ENCODE peak calls at places on chromosomes 4 and X, in four cellular contexts. B, V, I and S are unnamed samples.

GRCh38 chrX:20067709-20068315 is 48.9 kb downstream of the MAP7D2 start:
- DNase-seq in B (peak; percentile 75), V (no peak), I (peak; percentile 83), S (peak; percentile 89)

GRCh38 chrX:95346854-95347253 is 1337.8 kb upstream of the DIAPH2 start:
- DNase-seq in B (peak; percentile 1), V (no peak), I (peak; percentile 2), S (peak; percentile 38)

GRCh38 chr4:42641696-42642095 is 15.2 kb downstream of the ATP8A1 start:
- DNase-seq in B (no peak), V (no peak), I (no peak), S (no peak)

GRCh38 chr4:112060212-112060611 is 85.0 kb upstream of the FAM241A start:
- DNase-seq in B (peak; percentile 45), V (no peak), I (peak; percentile 23), S (peak; percentile 36)

GRCh38 chrX:140817943-140818342 is 108.4 kb downstream of the LINC00632 start:
- DNase-seq in B (peak; percentile 47), V (no peak), I (peak; percentile 43), S (peak; percentile 45)

GRCh38 chrX:141468940-141469339 is 115.6 kb downstream of the SPANXA1 start:
- DNase-seq in B (peak; percentile 73), V (no peak), I (peak; percentile 1), S (peak; percentile 81)

GRCh38 chrX:136148391-136148790 is 1.1 kb downstream of the FHL1 start:
- DNase-seq in B (no peak), V (no peak), I (no peak), S (no peak)

GRCh38 chr4:6955261-6955911 is 45.8 kb downstream of the TBC1D14 start:
- DNase-seq in B (no peak), V (no peak), I (no peak), S (no peak)

GRCh38 chrX:39439910-39440733 is 638.9 kb downstream of the MID1IP1 start:
- DNase-seq in B (no peak), V (peak; percentile 15), I (no peak), S (no peak)

GRCh38 chrX:154525606-154526490 is 9.8 kb upstream of the FAM3A start:
- DNase-seq in B (no peak), V (no peak), I (no peak), S (no peak)

GRCh38 chrX:75230296-75230695 is 43.6 kb upstream of the UPRT start:
- DNase-seq in B (no peak), V (no peak), I (no peak), S (no peak)

GRCh38 chr4:128481752-128482480 is 194.3 kb upstream of the PGRMC2 start:
- DNase-seq in B (no peak), V (no peak), I (no peak), S (no peak)

GRCh38 chr4:28373601-28374000 is 1513.0 kb downstream of the STIM2 start:
- DNase-seq in B (peak; percentile 31), V (no peak), I (peak; percentile 40), S (peak; percentile 51)

GRCh38 chr4:125283702-125284279 is 31.0 kb upstream of the FAT4 start:
- DNase-seq in B (peak; percentile 68), V (no peak), I (peak; percentile 66), S (peak; percentile 64)

GRCh38 chrX:49066690-49067089 is 7.1 kb downstream of the PRAF2 start:
- DNase-seq in B (no peak), V (no peak), I (no peak), S (no peak)

GRCh38 chrX:12080265-12080664 is 58.0 kb upstream of the FRMPD4 start:
- DNase-seq in B (peak; percentile 69), V (no peak), I (peak; percentile 52), S (peak; percentile 69)

GRCh38 chr4:52368895-52369294 is 290.2 kb downstream of the USP46 start:
- DNase-seq in B (no peak), V (no peak), I (no peak), S (no peak)

GRCh38 chrX:71996826-71997225 is 86.2 kb downstream of the NHSL2 start:
- DNase-seq in B (peak; percentile 32), V (no peak), I (no peak), S (peak; percentile 79)

GRCh38 chrX:69277961-69278795 is 112.9 kb upstream of the PJA1 start:
- DNase-seq in B (no peak), V (no peak), I (no peak), S (no peak)

GRCh38 chr4:61202100-61202637 is 2.0 kb downstream of the ADGRL3 start:
- DNase-seq in B (peak; percentile 12), V (no peak), I (peak; percentile 18), S (no peak)

GRCh38 chr4:24858550-24858949 is 54.3 kb downstream of the CCDC149 start:
- DNase-seq in B (no peak), V (no peak), I (no peak), S (no peak)

GRCh38 chrX:53678667-53679066 is 7.9 kb downstream of the HUWE1 start:
- DNase-seq in B (no peak), V (no peak), I (no peak), S (no peak)

GRCh38 chrX:46634577-46634976 is 61.0 kb downstream of the CHST7 start:
- DNase-seq in B (no peak), V (no peak), I (peak; percentile 38), S (no peak)

GRCh38 chrX:20056704-20057103 is 60.0 kb downstream of the MAP7D2 start:
- DNase-seq in B (no peak), V (no peak), I (no peak), S (no peak)

GRCh38 chr4:169675825-169676224 is 55.4 kb downstream of the CLCN3 start:
- DNase-seq in B (no peak), V (no peak), I (no peak), S (no peak)

GRCh38 chrX:13994681-13995080 is 35.0 kb downstream of the GEMIN8 start:
- DNase-seq in B (no peak), V (no peak), I (no peak), S (no peak)

GRCh38 chr4:154731756-154732155 is 12.0 kb upstream of the LRAT start:
- DNase-seq in B (no peak), V (no peak), I (no peak), S (no peak)

GRCh38 chr4:5027366-5027765 is 8.1 kb upstream of the CYTL1 start:
- DNase-seq in B (no peak), V (no peak), I (no peak), S (no peak)

DNA sequence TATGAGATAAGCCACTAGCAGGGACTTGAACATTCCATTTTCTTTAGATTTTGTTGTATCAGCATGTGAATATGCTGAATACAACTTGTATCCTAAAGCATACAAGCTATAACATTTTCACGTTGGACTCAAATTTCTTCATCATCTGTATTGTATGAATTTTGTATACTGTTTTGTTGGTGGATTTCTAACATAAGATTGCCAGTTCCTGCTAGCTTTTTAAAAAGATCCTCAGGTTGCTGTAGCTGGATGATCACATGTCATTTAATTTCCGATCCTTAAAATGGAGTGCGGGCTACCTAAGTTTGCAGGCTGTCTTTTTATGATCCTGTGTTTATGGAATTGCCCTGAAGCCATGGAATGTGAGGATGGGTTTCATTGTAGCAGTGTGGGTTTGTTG is 6.9 kb downstream of the PDLIM5 start:
- DNase-seq in B (no peak), V (no peak), I (no peak), S (no peak)
- H3K4me3 ChIP-seq in B (no peak overlapping the region), V (no peak overlapping the region), I (no peak overlapping the region), S (no peak overlapping the region)

GRCh38 chr4:26055855-26056254 is 141.8 kb downstream of the SMIM20 start:
- DNase-seq in B (no peak), V (no peak), I (no peak), S (no peak)
- TF ChIP-seq CTCF in B (no peak), V (peak; percentile 45), I (no peak), S (no peak)

DNA sequence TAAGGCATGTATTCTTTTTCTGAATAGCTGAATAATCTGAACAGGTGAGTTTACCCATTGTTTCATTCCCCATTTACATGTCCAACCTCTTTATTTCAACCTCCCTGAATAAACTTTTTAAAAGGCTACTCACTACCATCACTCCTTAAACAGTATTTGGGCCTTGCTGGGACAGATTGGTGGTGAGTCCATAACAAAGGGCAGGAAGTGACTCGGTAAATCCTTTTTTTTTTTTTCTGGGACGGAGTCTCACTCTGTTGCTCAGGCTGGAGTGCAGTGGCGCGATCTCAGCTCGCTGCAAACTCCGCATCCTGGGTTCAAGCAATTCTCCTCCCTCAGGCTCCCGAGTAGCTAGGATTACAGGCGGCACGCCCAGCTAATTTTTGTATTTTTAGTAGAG is 23.4 kb upstream of the SEC24B start:
- DNase-seq in B (no peak), V (no peak), I (no peak), S (no peak)
- H3K4me3 ChIP-seq in B (no peak overlapping the region), V (no peak overlapping the region), I (no peak overlapping the region), S (no peak overlapping the region)

DNA sequence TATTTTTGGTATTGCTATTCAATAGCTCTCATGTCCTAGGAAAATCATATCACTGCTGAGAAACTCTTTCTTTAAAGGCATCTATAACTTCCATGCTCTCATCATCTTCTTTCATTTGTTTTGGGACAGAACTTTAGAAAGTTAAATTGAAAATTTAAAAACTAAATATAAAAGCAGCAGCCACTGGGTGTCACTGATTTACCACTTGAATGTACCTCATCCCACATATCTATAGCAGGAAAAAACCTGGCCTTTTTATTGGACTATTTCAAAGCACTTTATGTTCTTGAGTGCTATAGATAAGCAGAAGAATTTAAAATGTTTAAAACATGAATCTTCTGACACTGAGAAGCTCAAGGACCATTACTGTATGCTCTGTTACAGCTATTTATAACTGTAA is 165.3 kb upstream of the TTC29 start:
- DNase-seq in B (peak; percentile 64), V (no peak), I (peak; percentile 74), S (peak; percentile 61)
- TF ChIP-seq CTCF in B (peak; percentile 29), V (no peak), I (peak; percentile 31), S (peak; percentile 15)

GRCh38 chr4:151098191-151098590 is 1.2 kb upstream of the RPS3A start:
- DNase-seq in B (no peak), V (no peak), I (no peak), S (no peak)
- H3K4me3 ChIP-seq in B (no peak overlapping the region), V (no peak overlapping the region), I (no peak overlapping the region), S (no peak overlapping the region)

DNA sequence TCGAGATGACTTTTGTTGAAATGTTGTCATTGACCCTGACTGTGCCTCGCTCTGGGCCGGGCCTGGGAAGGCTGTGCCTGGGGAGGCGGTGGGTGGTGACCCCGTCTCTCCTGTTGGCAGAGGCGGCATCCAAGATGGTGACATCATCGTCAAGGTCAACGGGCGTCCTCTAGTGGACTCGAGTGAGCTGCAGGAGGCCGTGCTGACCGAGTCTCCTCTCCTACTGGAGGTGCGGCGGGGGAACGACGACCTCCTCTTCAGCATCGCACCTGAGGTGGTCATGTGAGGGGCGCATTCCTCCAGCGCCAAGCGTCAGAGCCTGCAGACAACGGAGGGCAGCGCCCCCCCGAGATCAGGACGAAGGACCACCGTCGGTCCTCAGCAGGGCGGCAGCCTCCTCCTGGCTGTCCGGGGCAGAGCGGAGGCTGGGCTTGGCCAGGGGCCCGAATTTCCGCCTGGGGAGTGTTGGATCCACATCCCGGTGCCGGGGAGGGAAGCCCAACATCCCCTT is 36.4 kb downstream of the HTRA3 start:
- DNase-seq in B (no peak), V (no peak), I (no peak), S (no peak)
- TF ChIP-seq CTCF in B (no peak), V (no peak), I (no peak), S (peak; percentile 23)

GRCh38 chr4:90951037-90951436 is 823.8 kb downstream of the CCSER1 start:
- DNase-seq in B (peak; percentile 80), V (no peak), I (peak; percentile 63), S (no peak)
- H3K4me3 ChIP-seq in B (no peak overlapping the region), V (no peak overlapping the region), I (no peak overlapping the region), S (no peak overlapping the region)